ENCODE peak calls at places on chromosomes 7 and 10, in six cellular contexts. T is aorta; P is lower leg skin; G is CD8-positive, alpha-beta T cell; N is AG10803; Z is left lung. K is an unnamed sample.

GRCh38 chr10:109914966-109915365 is 8.3 kb downstream of the XPNPEP1 start:
- DNase-seq in N (peak), P (no peak), Z (no peak), T (no peak), G (peak), K (no peak)

GRCh38 chr7:20408467-20408826 is 77.7 kb downstream of the ITGB8 start:
- DNase-seq in P (no peak), G (no peak), T (no peak), N (peak), Z (no peak), K (no peak)

GRCh38 chr10:131852823-131853609 is 47.8 kb upstream of the PPP2R2D start:
- DNase-seq in T (peak), G (no peak), P (no peak), N (no peak), Z (peak), K (no peak)

GRCh38 chr10:33376976-33377657 is 42.6 kb upstream of the NRP1 start:
- DNase-seq in T (no peak), Z (no peak), N (peak), G (no peak), P (no peak), K (no peak)

GRCh38 chr10:101122270-101123084 is 8.6 kb upstream of the TLX1 start:
- DNase-seq in Z (no peak), T (no peak), G (no peak), P (no peak), N (no peak), K (no peak)

GRCh38 chr7:5750026-5750425 is 31.4 kb downstream of the RNF216 start:
- DNase-seq in G (no peak), T (no peak), Z (no peak), N (peak), P (no peak), K (no peak)

GRCh38 chr7:121561717-121562116 is 165.6 kb upstream of the FAM3C start:
- DNase-seq in Z (no peak), P (no peak), N (no peak), T (no peak), G (no peak), K (no peak)

GRCh38 chr7:2219136-2219535 is 13.6 kb downstream of the MAD1L1 start:
- DNase-seq in T (no peak), N (no peak), Z (peak), P (no peak), G (no peak), K (no peak)

GRCh38 chr10:6364283-6364682 is 161.6 kb downstream of the PFKFB3 start:
- DNase-seq in T (no peak), N (no peak), G (no peak), Z (no peak), P (no peak), K (no peak)

GRCh38 chr10:124798364-124798763 is 3.3 kb upstream of the ABRAXAS2 start:
- DNase-seq in T (no peak), N (no peak), G (no peak), Z (no peak), P (no peak), K (peak)

GRCh38 chr7:106802589-106802988 is 62.5 kb upstream of the PIK3CG start:
- DNase-seq in Z (no peak), P (no peak), N (no peak), T (no peak), G (no peak), K (no peak)

GRCh38 chr7:114930107-114930521 is 8.2 kb downstream of the MDFIC start:
- DNase-seq in T (no peak), N (no peak), P (no peak), G (no peak), Z (no peak), K (peak)

GRCh38 chr7:11228515-11228914 is 254.8 kb downstream of the PHF14 start:
- DNase-seq in Z (no peak), G (no peak), P (peak), N (peak), T (no peak), K (no peak)

DNA sequence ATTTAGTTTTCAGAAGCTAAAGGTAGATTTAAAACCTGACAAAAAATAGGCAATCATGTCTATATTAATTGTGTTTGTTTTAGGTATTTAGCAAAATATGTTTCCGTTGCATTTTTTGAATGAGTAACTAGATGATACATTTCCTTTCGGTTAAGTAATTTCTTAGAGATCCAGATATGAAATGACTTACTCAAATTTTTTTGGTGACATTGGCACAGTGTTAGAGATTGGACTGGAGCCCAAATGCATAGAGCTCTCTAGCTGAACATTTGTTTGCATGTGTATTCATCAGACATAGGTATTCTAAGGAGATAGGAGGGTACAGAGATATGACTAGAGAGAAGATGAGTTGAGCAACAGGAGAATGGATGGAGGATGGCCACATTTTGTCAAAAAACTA is 1.9 kb downstream of the BUB3 start:
- DNase-seq in P (no peak), Z (no peak), N (peak), T (no peak), G (no peak), K (no peak)
- H3K4me3 ChIP-seq in P (no peak), Z (no peak), N (peak), T (no peak), G (no peak), K (no peak)

DNA sequence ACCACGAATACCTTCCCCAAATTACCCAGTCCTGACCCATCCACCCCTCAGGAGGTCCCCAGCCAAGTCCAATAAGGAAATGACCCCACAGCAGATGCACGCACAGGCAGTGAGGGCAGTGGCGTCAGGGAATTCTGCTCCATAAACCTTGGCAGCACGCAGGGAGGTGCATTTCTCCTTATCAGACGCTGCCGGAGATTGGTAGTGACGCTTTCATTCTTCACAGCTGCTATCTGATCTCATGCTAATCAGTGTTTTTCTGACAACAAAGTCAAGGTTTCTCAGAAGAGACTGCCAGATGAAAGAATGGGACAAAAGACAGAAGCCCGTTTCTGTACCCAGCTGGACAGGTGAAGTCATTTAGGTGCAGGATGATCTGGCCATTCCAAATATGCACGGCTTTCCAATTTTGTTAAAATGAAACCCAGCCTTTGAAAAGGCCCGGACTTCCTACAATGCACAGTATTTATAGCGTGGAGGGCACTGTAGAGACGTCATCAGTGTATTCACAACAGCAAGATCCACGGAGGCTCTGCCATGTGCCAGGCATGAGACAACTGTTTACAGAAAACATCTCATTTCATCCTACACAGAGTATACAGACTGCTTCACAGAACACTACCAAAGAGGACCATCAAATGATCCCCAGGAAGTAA is 35.3 kb downstream of the DIP2C start:
- DNase-seq in Z (no peak), T (no peak), N (no peak), P (no peak), G (no peak), K (peak)
- H3K4me3 ChIP-seq in Z (no peak), T (no peak), N (no peak), P (no peak), G (no peak), K (no peak)

GRCh38 chr10:75367098-75367497 is 34.5 kb downstream of the ZNF503 start:
- DNase-seq in Z (no peak), T (no peak), P (no peak), N (peak), G (no peak), K (no peak)
- H3K4me3 ChIP-seq in Z (no peak), T (no peak), P (no peak), N (no peak), G (no peak), K (no peak)

DNA sequence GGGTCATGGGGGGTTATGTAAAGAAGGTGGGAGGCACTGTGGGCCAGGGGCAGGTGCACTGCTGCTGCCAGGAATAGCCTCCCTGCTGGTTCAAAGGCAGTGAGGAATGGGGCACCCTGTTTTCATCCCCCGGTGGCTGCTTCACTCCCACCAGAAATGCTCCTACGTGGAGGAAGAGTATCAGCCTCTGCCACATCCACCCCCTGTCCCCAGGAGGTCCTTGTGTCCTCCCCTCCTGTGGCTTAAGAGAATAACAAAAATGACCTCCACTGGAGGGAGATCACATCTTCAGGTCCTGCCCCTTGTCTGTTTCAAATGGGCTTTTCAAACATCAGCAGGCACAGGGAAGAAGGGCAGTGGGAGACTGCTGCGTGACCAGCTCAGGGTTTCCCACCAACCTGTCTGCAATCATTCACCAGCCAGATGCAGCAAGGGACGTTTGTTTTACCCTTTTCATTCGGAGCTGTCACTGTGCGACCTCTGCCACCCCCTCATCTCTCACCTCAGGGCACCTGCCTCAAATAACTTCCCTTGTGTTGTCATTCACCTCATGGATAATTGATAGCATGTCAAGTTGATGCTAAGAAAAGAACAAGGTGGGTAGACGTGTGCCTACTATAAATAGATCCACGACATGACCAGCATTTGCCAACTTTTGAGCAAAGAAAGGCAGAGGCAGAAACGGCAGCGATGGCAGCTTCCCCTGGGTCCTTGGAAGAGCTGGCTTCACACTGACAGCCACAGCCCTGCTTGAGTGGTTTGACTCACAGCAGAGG is 92.5 kb downstream of the DGKI start:
- DNase-seq in P (no peak), N (no peak), Z (peak), T (peak), G (no peak), K (peak)
- H3K4me3 ChIP-seq in P (no peak), N (no peak), Z (no peak), T (peak), G (no peak), K (no peak)

K was measured in mesendoderm.